ENCODE peak calls at places on chromosome 2, in six cellular contexts. O, C, B, A, T and W are unnamed samples.
A peak's percentile ranks its signal among the peaks of the same experiment; 100 is the strongest.

GRCh38 chr2:39688181-39688580 is 22.5 kb downstream of the TMEM178A start:
- DNase-seq in C (no peak), B (no peak), T (no peak), A (no peak), O (no peak), W (no peak)

GRCh38 chr2:68317971-68318685 is 1.6 kb downstream of the CNRIP1 start:
- DNase-seq in C (peak; percentile 16), B (no peak), A (no peak), O (no peak), T (no peak), W (no peak)

GRCh38 chr2:43312751-43313641 is 86.6 kb upstream of the ZFP36L2 start:
- DNase-seq in C (peak; percentile 95), B (no peak), O (no peak), A (no peak), T (no peak), W (no peak)

GRCh38 chr2:158179660-158180059 is 78.0 kb downstream of the UPP2 start:
- DNase-seq in C (peak; percentile 54), A (no peak), O (no peak), B (no peak), T (no peak), W (no peak)

GRCh38 chr2:120620025-120620793 is 115.5 kb upstream of the GLI2 start:
- DNase-seq in T (no peak), C (peak; percentile 66), B (no peak), A (no peak), O (no peak), W (no peak)

GRCh38 chr2:236690726-236691125 is 121.1 kb downstream of the ACKR3 start:
- DNase-seq in B (no peak), T (no peak), C (no peak), O (peak; percentile 20), A (no peak), W (no peak)

GRCh38 chr2:203586696-203587095 is 51.6 kb upstream of the RAPH1 start:
- DNase-seq in B (no peak), T (no peak), C (no peak), A (no peak), O (no peak), W (no peak)

GRCh38 chr2:86064006-86064405 is 41.7 kb downstream of the POLR1A start:
- DNase-seq in B (no peak), O (no peak), C (peak; percentile 12), A (no peak), T (no peak), W (no peak)

GRCh38 chr2:23493849-23494248 is 108.9 kb downstream of the KLHL29 start:
- DNase-seq in T (no peak), O (no peak), C (no peak), B (no peak), A (no peak), W (no peak)

GRCh38 chr2:239400000-239400831 is 604 bp downstream of the HDAC4 start:
- DNase-seq in A (peak; percentile 89), O (no peak), T (peak; percentile 47), C (peak; percentile 68), B (no peak), W (no peak)

GRCh38 chr2:152050915-152051314 is 47.9 kb downstream of the CACNB4 start:
- DNase-seq in T (no peak), A (no peak), B (no peak), O (no peak), C (no peak), W (no peak)

DNA sequence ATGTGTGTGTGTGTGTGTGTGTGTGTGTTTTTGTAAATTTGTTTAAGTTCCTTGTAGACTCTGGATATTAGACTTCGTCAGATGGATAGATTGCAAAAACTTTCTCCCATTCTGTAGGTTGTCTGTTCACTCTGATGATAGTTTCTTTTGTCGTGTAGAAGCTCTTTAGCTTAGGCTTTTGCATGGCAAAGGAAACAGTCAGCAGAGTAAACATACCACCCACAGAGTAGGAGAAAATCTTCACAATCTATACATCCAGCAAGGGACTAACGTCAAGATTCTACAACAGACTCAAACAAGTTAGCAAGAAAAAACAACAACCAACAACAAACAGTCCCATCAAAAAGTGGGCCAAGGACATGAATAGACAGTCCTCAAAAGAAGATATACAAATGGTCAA is 336.7 kb upstream of the ATP5MC3 start:
- DNase-seq in B (no peak), A (no peak), O (no peak), T (no peak), C (no peak), W (no peak)
- H3K4me3 ChIP-seq in B (no peak overlapping the region), A (no peak overlapping the region), O (no peak overlapping the region), T (no peak overlapping the region), C (no peak overlapping the region), W (no peak overlapping the region)

GRCh38 chr2:118197011-118197695 is 108.9 kb downstream of the INSIG2 start:
- DNase-seq in T (peak; percentile 65), C (no peak), B (no peak), O (no peak), A (no peak), W (no peak)

GRCh38 chr2:118198268-118198667 is 110.0 kb downstream of the INSIG2 start:
- DNase-seq in A (no peak), O (no peak), C (no peak), B (no peak), T (no peak), W (no peak)

GRCh38 chr2:118207889-118208288 is 119.6 kb downstream of the INSIG2 start:
- DNase-seq in A (peak; percentile 30), T (no peak), C (no peak), O (no peak), B (no peak), W (no peak)

DNA sequence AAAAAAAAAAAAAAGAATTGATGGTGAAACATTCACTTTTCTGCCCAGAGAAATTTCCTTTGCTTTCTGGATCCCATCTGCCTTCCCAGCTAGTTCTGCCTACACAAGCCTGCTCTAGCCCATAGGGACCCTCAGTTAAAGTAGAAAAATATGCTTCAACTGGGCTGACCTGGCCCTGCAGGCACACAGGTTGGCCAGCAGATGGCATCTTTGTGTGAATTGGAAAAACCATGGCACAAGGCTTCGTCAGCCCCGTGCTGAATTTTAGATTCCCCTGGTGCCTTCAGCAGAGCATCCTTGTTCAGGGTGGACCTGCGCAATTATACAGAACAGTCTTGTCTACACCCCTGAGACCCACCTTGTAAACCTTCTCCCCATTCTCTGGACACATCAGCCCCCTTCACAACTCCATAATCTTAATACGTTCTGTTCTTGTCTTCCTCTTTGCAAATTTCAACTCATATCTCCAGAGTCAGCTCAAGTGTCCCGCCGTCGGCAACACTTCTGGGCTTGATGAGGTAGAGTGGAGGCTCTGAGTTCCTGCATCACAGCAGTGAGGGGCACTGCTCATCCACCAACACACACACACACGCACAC is 114.5 kb downstream of the INSIG2 start:
- DNase-seq in T (peak; percentile 88), O (no peak), B (peak; percentile 27), A (no peak), C (peak; percentile 49), W (peak; percentile 87)
- TF ChIP-seq CTCF in T (peak; percentile 93), O (peak; percentile 32), B (peak; percentile 52), A (peak; percentile 74), C (peak; percentile 93), W (no peak)

GRCh38 chr2:20619624-20620024 is 31.3 kb downstream of the HS1BP3 start:
- DNase-seq in B (peak; percentile 40), A (peak; percentile 61), C (no peak), T (peak; percentile 49), O (peak; percentile 73), W (no peak)
- H3K4me3 ChIP-seq in B (no peak overlapping the region), A (no peak overlapping the region), C (no peak overlapping the region), T (no peak overlapping the region), O (no peak overlapping the region), W (no peak overlapping the region)

GRCh38 chr2:218276986-218277755 is 6.9 kb downstream of the PNKD start:
- DNase-seq in O (no peak), T (no peak), B (no peak), C (no peak), A (peak; percentile 49), W (no peak)
- TF ChIP-seq CTCF in O (no peak), T (peak; percentile 49), B (no peak), C (no peak), A (no peak), W (no peak)

DNA sequence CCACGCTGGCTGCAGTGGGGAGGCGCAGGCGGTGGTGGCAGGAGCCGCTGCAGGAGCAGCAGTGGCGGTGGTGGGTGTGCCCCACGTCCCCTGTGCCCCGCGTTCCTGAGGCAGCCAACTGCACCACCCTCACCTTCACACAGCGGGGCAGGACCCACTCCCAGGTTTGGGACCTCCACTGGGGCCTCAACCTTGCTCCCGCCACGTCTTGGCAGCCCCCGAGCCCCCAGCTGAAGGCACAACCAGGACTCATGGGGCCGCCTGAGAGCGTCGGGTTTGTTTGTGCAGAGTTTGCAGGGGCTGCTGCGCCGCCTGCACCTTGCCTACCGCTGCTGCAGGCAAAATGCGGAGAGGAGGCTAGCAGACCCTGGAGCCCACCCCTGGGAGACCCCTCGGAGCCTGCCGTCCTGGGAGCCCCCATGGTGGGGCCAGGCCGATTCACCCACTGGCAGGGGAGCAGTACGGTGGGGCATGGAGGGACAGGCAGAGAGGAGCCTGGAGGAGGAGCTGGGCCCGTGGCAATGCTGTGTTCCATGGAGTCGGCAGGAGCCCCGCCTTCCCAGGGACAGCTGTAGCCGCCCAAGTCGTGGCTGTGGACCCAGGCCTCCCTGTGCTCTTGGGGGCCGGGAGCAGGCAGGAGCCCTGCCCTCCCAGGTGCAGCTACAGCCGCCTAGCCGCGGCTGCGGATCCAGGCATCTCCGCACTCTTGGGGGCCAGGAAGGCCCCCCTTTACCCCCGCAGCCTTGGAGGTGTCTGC is 14.7 kb upstream of the EML6 start:
- DNase-seq in B (peak; percentile 37), O (peak; percentile 83), C (no peak), A (peak; percentile 83), T (peak; percentile 89), W (no peak)
- H3K4me3 ChIP-seq in B (no peak overlapping the region), O (peak overlapping the region; percentile 47), C (peak overlapping the region; percentile 42), A (peak overlapping the region; percentile 66), T (no peak overlapping the region), W (peak overlapping the region; percentile 1)